ENCODE peak calls at places on chromosome 5, in four cellular contexts. E is adrenal gland, Y is upper lobe of right lung, W is left ventricle myocardium inferior. P is an unnamed sample.

GRCh38 chr5:56112526-56113121 is 117.9 kb upstream of the IL6ST start:
- DNase-seq in E (no peak), W (no peak), Y (no peak), P (no peak)

GRCh38 chr5:86909896-86910295 is 292.2 kb downstream of the COX7C start:
- DNase-seq in W (no peak), E (no peak), Y (no peak), P (no peak)

GRCh38 chr5:36414869-36415282 is 113.2 kb upstream of the RANBP3L start:
- DNase-seq in W (no peak), E (no peak), Y (no peak), P (no peak)

GRCh38 chr5:173598686-173599085 is 17.8 kb downstream of the BOD1 start:
- DNase-seq in E (no peak), W (no peak), Y (no peak), P (no peak)

GRCh38 chr5:97979740-97980139 is 793.7 kb upstream of the RGMB start:
- DNase-seq in W (peak; percentile 39), E (no peak), Y (no peak), P (no peak)

GRCh38 chr5:58259685-58260152 is 200.2 kb downstream of the PLK2 start:
- DNase-seq in E (peak; percentile 22), Y (no peak), W (no peak), P (no peak)

GRCh38 chr5:154753792-154754191 is 1.4 kb upstream of the LARP1 start:
- DNase-seq in Y (no peak), W (peak; percentile 61), E (peak; percentile 78), P (peak; percentile 91)

GRCh38 chr5:34731435-34732232 is 75.5 kb downstream of the RAI14 start:
- DNase-seq in W (no peak), E (no peak), Y (no peak), P (no peak)

GRCh38 chr5:130109152-130109551 is 204.9 kb downstream of the CHSY3 start:
- DNase-seq in E (no peak), W (no peak), Y (no peak), P (no peak)

GRCh38 chr5:5203441-5203840 is 63.3 kb downstream of the ADAMTS16 start:
- DNase-seq in Y (no peak), W (no peak), E (no peak), P (no peak)

GRCh38 chr5:133451926-133452325 is 160.4 kb downstream of the FSTL4 start:
- DNase-seq in W (no peak), Y (no peak), E (no peak), P (no peak)

P was measured in testis.